ENCODE peak calls at places on chromosomes 7 and 10, in seven cellular contexts. A, C, W, G, P, Q and V are unnamed samples.

GRCh38 chr10:82969405-82969804 is 1094.4 kb downstream of the NRG3 start:
- DNase-seq in P (peak; percentile 14), G (no peak), A (no peak), C (peak; percentile 35), W (no peak), Q (no peak), V (no peak)

GRCh38 chr7:1466524-1467271 is 7.4 kb upstream of the MICALL2 start:
- DNase-seq in A (no peak), W (no peak), Q (no peak), G (peak; percentile 90), P (peak; percentile 94), C (peak; percentile 32), V (no peak)

GRCh38 chr10:108970016-108970415 is 953.3 kb downstream of the XPNPEP1 start:
- DNase-seq in W (no peak), Q (no peak), G (no peak), C (peak; percentile 32), A (no peak), P (no peak), V (no peak)

GRCh38 chr10:110474017-110474416 is 23.7 kb upstream of the DUSP5 start:
- DNase-seq in C (no peak), P (no peak), A (no peak), G (no peak), W (no peak), Q (no peak), V (no peak)

GRCh38 chr7:665751-666453 is 60.6 kb upstream of the DNAAF5 start:
- DNase-seq in C (no peak), W (no peak), P (peak; percentile 33), G (peak; percentile 64), Q (no peak), A (no peak), V (no peak)

GRCh38 chr10:69428138-69428537 is 11.4 kb upstream of the TACR2 start:
- DNase-seq in P (no peak), W (no peak), A (no peak), Q (no peak), C (no peak), G (no peak), V (no peak)

GRCh38 chr7:3493499-3493898 is 192.4 kb downstream of the SDK1 start:
- DNase-seq in A (no peak), Q (no peak), P (peak; percentile 13), W (no peak), G (no peak), C (no peak), V (no peak)

GRCh38 chr10:23384364-23384763 is 39.8 kb upstream of the C10orf67 start:
- DNase-seq in G (no peak), W (no peak), C (no peak), P (no peak), Q (no peak), A (no peak), V (peak; percentile 92)

GRCh38 chr10:105605104-105605503 is 964.0 kb downstream of the SORCS3 start:
- DNase-seq in W (no peak), G (no peak), A (no peak), Q (no peak), C (no peak), P (no peak), V (no peak)

GRCh38 chr10:124685251-124685650 is 58.9 kb downstream of the FAM53B start:
- DNase-seq in G (peak; percentile 81), A (no peak), W (peak; percentile 79), P (no peak), C (no peak), Q (no peak), V (no peak)

GRCh38 chr7:23016345-23017253 is 2.7 kb upstream of the HYCC1 start:
- DNase-seq in C (no peak), P (no peak), A (no peak), W (no peak), G (no peak), Q (no peak), V (no peak)

GRCh38 chr7:93044147-93044810 is 73.5 kb downstream of the SAMD9 start:
- DNase-seq in W (no peak), P (no peak), C (no peak), Q (no peak), G (no peak), A (no peak), V (peak; percentile 75)

GRCh38 chr7:100895956-100896742 is 461 bp upstream of the ACHE start:
- DNase-seq in W (no peak), Q (no peak), C (no peak), G (no peak), P (no peak), A (no peak), V (no peak)

GRCh38 chr10:83425306-83425705 is 714.0 kb upstream of the GHITM start:
- DNase-seq in P (no peak), A (no peak), G (no peak), C (peak; percentile 20), Q (no peak), W (no peak), V (no peak)

GRCh38 chr7:40341836-40342235 is 207.0 kb downstream of the SUGCT start:
- DNase-seq in Q (no peak), G (no peak), P (no peak), C (no peak), W (no peak), A (no peak), V (peak; percentile 33)

GRCh38 chr10:131013281-131013680 is 298.2 kb downstream of the TCERG1L start:
- DNase-seq in W (no peak), Q (no peak), P (no peak), G (peak; percentile 60), C (no peak), A (no peak), V (no peak)

GRCh38 chr10:131477457-131478205 is 166.1 kb upstream of the TCERG1L start:
- DNase-seq in P (no peak), C (no peak), A (no peak), Q (no peak), W (no peak), G (no peak), V (no peak)

GRCh38 chr7:90977056-90977455 is 287.2 kb upstream of the FZD1 start:
- DNase-seq in W (no peak), P (no peak), G (no peak), Q (no peak), A (no peak), C (no peak), V (no peak)

GRCh38 chr7:18384491-18385143 is 110.9 kb upstream of the HDAC9 start:
- DNase-seq in C (no peak), A (no peak), G (no peak), W (no peak), P (no peak), Q (no peak), V (no peak)

GRCh38 chr10:77401681-77402080 is 235.9 kb downstream of the KCNMA1 start:
- DNase-seq in G (no peak), C (no peak), A (no peak), P (no peak), W (no peak), Q (no peak), V (no peak)

GRCh38 chr7:122803323-122803722 is 82.9 kb downstream of the CADPS2 start:
- DNase-seq in G (no peak), A (no peak), P (peak; percentile 5), C (peak; percentile 38), W (peak; percentile 47), Q (no peak), V (no peak)

GRCh38 chr7:70585071-70585470 is 546.9 kb upstream of the GALNT17 start:
- DNase-seq in W (no peak), C (peak; percentile 13), G (no peak), A (no peak), P (no peak), Q (no peak), V (no peak)

GRCh38 chr10:64773357-64773756 is 1252.2 kb downstream of the REEP3 start:
- DNase-seq in C (no peak), W (no peak), G (no peak), A (no peak), P (no peak), Q (no peak), V (no peak)

GRCh38 chr10:71486465-71487114 is 89.9 kb downstream of the CDH23 start:
- DNase-seq in A (no peak), C (peak; percentile 50), P (no peak), Q (peak; percentile 12), G (no peak), W (peak; percentile 37), V (no peak)

GRCh38 chr10:77699080-77699645 is 61.6 kb upstream of the KCNMA1 start:
- DNase-seq in P (no peak), W (no peak), Q (no peak), G (no peak), C (peak; percentile 51), A (no peak), V (no peak)

GRCh38 chr7:107029061-107029763 is 15.3 kb upstream of the PRKAR2B start:
- DNase-seq in W (no peak), C (no peak), G (no peak), P (no peak), Q (no peak), A (no peak), V (no peak)

GRCh38 chr10:98361131-98361633 is 53.8 kb downstream of the PYROXD2 start:
- DNase-seq in A (peak; percentile 80), W (peak; percentile 58), C (peak; percentile 90), P (peak; percentile 97), Q (peak; percentile 9), G (peak; percentile 95), V (peak; percentile 64)

GRCh38 chr7:32206987-32207386 is 136.8 kb upstream of the PDE1C start:
- DNase-seq in Q (no peak), P (peak; percentile 24), W (no peak), C (no peak), A (no peak), G (no peak), V (no peak)

GRCh38 chr10:43355749-43356371 is 15.6 kb upstream of the FXYD4 start:
- DNase-seq in A (no peak), W (no peak), C (no peak), P (no peak), Q (peak; percentile 21), G (no peak), V (peak; percentile 80)

GRCh38 chr10:125407000-125407502 is 246.7 kb upstream of the CTBP2 start:
- DNase-seq in A (peak; percentile 24), G (no peak), Q (no peak), C (no peak), W (no peak), P (no peak), V (peak; percentile 87)

GRCh38 chr10:126421745-126422144 is 33.5 kb upstream of the ADAM12 start:
- DNase-seq in A (peak; percentile 35), W (peak; percentile 23), P (peak; percentile 21), G (no peak), Q (no peak), C (no peak), V (no peak)